ENCODE peak calls at places on chromosome 13, in nine cellular contexts. One of them, this sample, is unnamed.

GRCh38 chr13:44354884-44355283 is 18.7 kb upstream of the SERP2 start:
- DNase-seq in tibial nerve: no peak
- DNase-seq in activated naive CD4-positive, alpha-beta T cell treated with anti-CD3 and anti-CD28 coated beads, Interleukin-2, amount 10 ng/mL, durations not matched to agents 7 days and 5 days: no peak
- DNase-seq in A549: no peak
- DNase-seq in NCI-H510A treated with DMSO at 0.1 percent for 48 hours: no peak
- DNase-seq in stimulated activated CD4-positive, alpha-beta T cell treated with anti-CD3 and anti-CD28 coated beads, Interleukin-15, amount 100 ng/mL, for 1 hour: no peak
- DNase-seq in ACHN: no peak
- DNase-seq in naive thymus-derived CD4-positive, alpha-beta T cell: no peak
- DNase-seq in ovary: no peak
- DNase-seq in this sample: no peak

GRCh38 chr13:93522486-93522885 is 295.9 kb downstream of the GPC6 start:
- DNase-seq in ovary: no peak
- DNase-seq in stimulated activated CD4-positive, alpha-beta T cell treated with anti-CD3 and anti-CD28 coated beads, Interleukin-15, amount 100 ng/mL, for 1 hour: no peak
- DNase-seq in NCI-H510A treated with DMSO at 0.1 percent for 48 hours: no peak
- DNase-seq in ACHN: peak; percentile 63
- DNase-seq in naive thymus-derived CD4-positive, alpha-beta T cell: no peak
- DNase-seq in activated naive CD4-positive, alpha-beta T cell treated with anti-CD3 and anti-CD28 coated beads, Interleukin-2, amount 10 ng/mL, durations not matched to agents 7 days and 5 days: no peak
- DNase-seq in A549: no peak
- DNase-seq in tibial nerve: no peak
- DNase-seq in this sample: no peak

GRCh38 chr13:46354143-46355087 is 32.6 kb downstream of the RUBCNL start:
- DNase-seq in naive thymus-derived CD4-positive, alpha-beta T cell: no peak
- DNase-seq in ovary: no peak
- DNase-seq in stimulated activated CD4-positive, alpha-beta T cell treated with anti-CD3 and anti-CD28 coated beads, Interleukin-15, amount 100 ng/mL, for 1 hour: no peak
- DNase-seq in tibial nerve: no peak
- DNase-seq in activated naive CD4-positive, alpha-beta T cell treated with anti-CD3 and anti-CD28 coated beads, Interleukin-2, amount 10 ng/mL, durations not matched to agents 7 days and 5 days: no peak
- DNase-seq in A549: peak; percentile 78
- DNase-seq in ACHN: peak; percentile 90
- DNase-seq in NCI-H510A treated with DMSO at 0.1 percent for 48 hours: no peak
- DNase-seq in this sample: no peak

GRCh38 chr13:41470187-41470586 is 12.8 kb downstream of the RGCC start:
- DNase-seq in stimulated activated CD4-positive, alpha-beta T cell treated with anti-CD3 and anti-CD28 coated beads, Interleukin-15, amount 100 ng/mL, for 1 hour: no peak
- DNase-seq in A549: no peak
- DNase-seq in ACHN: no peak
- DNase-seq in naive thymus-derived CD4-positive, alpha-beta T cell: no peak
- DNase-seq in activated naive CD4-positive, alpha-beta T cell treated with anti-CD3 and anti-CD28 coated beads, Interleukin-2, amount 10 ng/mL, durations not matched to agents 7 days and 5 days: no peak
- DNase-seq in tibial nerve: no peak
- DNase-seq in ovary: no peak
- DNase-seq in NCI-H510A treated with DMSO at 0.1 percent for 48 hours: no peak
- DNase-seq in this sample: no peak

GRCh38 chr13:98978280-98978679 is 416 bp upstream of the DOCK9 start:
- DNase-seq in A549: no peak
- DNase-seq in NCI-H510A treated with DMSO at 0.1 percent for 48 hours: no peak
- DNase-seq in activated naive CD4-positive, alpha-beta T cell treated with anti-CD3 and anti-CD28 coated beads, Interleukin-2, amount 10 ng/mL, durations not matched to agents 7 days and 5 days: no peak
- DNase-seq in ACHN: peak; percentile 65
- DNase-seq in stimulated activated CD4-positive, alpha-beta T cell treated with anti-CD3 and anti-CD28 coated beads, Interleukin-15, amount 100 ng/mL, for 1 hour: no peak
- DNase-seq in naive thymus-derived CD4-positive, alpha-beta T cell: no peak
- DNase-seq in ovary: no peak
- DNase-seq in tibial nerve: no peak
- DNase-seq in this sample: no peak

GRCh38 chr13:69155136-69155535 is 952.5 kb upstream of the ATXN8OS start:
- DNase-seq in ACHN: no peak
- DNase-seq in activated naive CD4-positive, alpha-beta T cell treated with anti-CD3 and anti-CD28 coated beads, Interleukin-2, amount 10 ng/mL, durations not matched to agents 7 days and 5 days: no peak
- DNase-seq in stimulated activated CD4-positive, alpha-beta T cell treated with anti-CD3 and anti-CD28 coated beads, Interleukin-15, amount 100 ng/mL, for 1 hour: no peak
- DNase-seq in NCI-H510A treated with DMSO at 0.1 percent for 48 hours: no peak
- DNase-seq in ovary: no peak
- DNase-seq in A549: no peak
- DNase-seq in naive thymus-derived CD4-positive, alpha-beta T cell: no peak
- DNase-seq in tibial nerve: no peak
- DNase-seq in this sample: no peak

GRCh38 chr13:109479991-109480696 is 306.2 kb downstream of the IRS2 start:
- DNase-seq in tibial nerve: no peak
- DNase-seq in ovary: no peak
- DNase-seq in NCI-H510A treated with DMSO at 0.1 percent for 48 hours: no peak
- DNase-seq in activated naive CD4-positive, alpha-beta T cell treated with anti-CD3 and anti-CD28 coated beads, Interleukin-2, amount 10 ng/mL, durations not matched to agents 7 days and 5 days: no peak
- DNase-seq in naive thymus-derived CD4-positive, alpha-beta T cell: no peak
- DNase-seq in stimulated activated CD4-positive, alpha-beta T cell treated with anti-CD3 and anti-CD28 coated beads, Interleukin-15, amount 100 ng/mL, for 1 hour: no peak
- DNase-seq in ACHN: no peak
- DNase-seq in A549: no peak
- DNase-seq in this sample: no peak

GRCh38 chr13:113457510-113457909 is 4.2 kb upstream of the ADPRHL1 start:
- DNase-seq in activated naive CD4-positive, alpha-beta T cell treated with anti-CD3 and anti-CD28 coated beads, Interleukin-2, amount 10 ng/mL, durations not matched to agents 7 days and 5 days: no peak
- DNase-seq in ovary: no peak
- DNase-seq in tibial nerve: no peak
- DNase-seq in naive thymus-derived CD4-positive, alpha-beta T cell: no peak
- DNase-seq in A549: no peak
- DNase-seq in NCI-H510A treated with DMSO at 0.1 percent for 48 hours: no peak
- DNase-seq in stimulated activated CD4-positive, alpha-beta T cell treated with anti-CD3 and anti-CD28 coated beads, Interleukin-15, amount 100 ng/mL, for 1 hour: no peak
- DNase-seq in ACHN: no peak
- DNase-seq in this sample: no peak

GRCh38 chr13:111304041-111304544 is 16.3 kb upstream of the TEX29 start:
- DNase-seq in ovary: peak; percentile 9
- DNase-seq in naive thymus-derived CD4-positive, alpha-beta T cell: no peak
- DNase-seq in stimulated activated CD4-positive, alpha-beta T cell treated with anti-CD3 and anti-CD28 coated beads, Interleukin-15, amount 100 ng/mL, for 1 hour: no peak
- DNase-seq in A549: no peak
- DNase-seq in NCI-H510A treated with DMSO at 0.1 percent for 48 hours: no peak
- DNase-seq in ACHN: no peak
- DNase-seq in activated naive CD4-positive, alpha-beta T cell treated with anti-CD3 and anti-CD28 coated beads, Interleukin-2, amount 10 ng/mL, durations not matched to agents 7 days and 5 days: no peak
- DNase-seq in tibial nerve: no peak
- DNase-seq in this sample: no peak

GRCh38 chr13:26946675-26947342 is 186.2 kb upstream of the GPR12 start:
- DNase-seq in ovary: no peak
- DNase-seq in A549: peak; percentile 71
- DNase-seq in activated naive CD4-positive, alpha-beta T cell treated with anti-CD3 and anti-CD28 coated beads, Interleukin-2, amount 10 ng/mL, durations not matched to agents 7 days and 5 days: no peak
- DNase-seq in ACHN: peak; percentile 61
- DNase-seq in naive thymus-derived CD4-positive, alpha-beta T cell: no peak
- DNase-seq in stimulated activated CD4-positive, alpha-beta T cell treated with anti-CD3 and anti-CD28 coated beads, Interleukin-15, amount 100 ng/mL, for 1 hour: no peak
- DNase-seq in NCI-H510A treated with DMSO at 0.1 percent for 48 hours: peak; percentile 41
- DNase-seq in tibial nerve: no peak
- DNase-seq in this sample: no peak

GRCh38 chr13:106603568-106603967 is 35.6 kb upstream of the ARGLU1 start:
- DNase-seq in A549: no peak
- DNase-seq in stimulated activated CD4-positive, alpha-beta T cell treated with anti-CD3 and anti-CD28 coated beads, Interleukin-15, amount 100 ng/mL, for 1 hour: no peak
- DNase-seq in naive thymus-derived CD4-positive, alpha-beta T cell: no peak
- DNase-seq in ACHN: no peak
- DNase-seq in ovary: no peak
- DNase-seq in NCI-H510A treated with DMSO at 0.1 percent for 48 hours: no peak
- DNase-seq in tibial nerve: no peak
- DNase-seq in activated naive CD4-positive, alpha-beta T cell treated with anti-CD3 and anti-CD28 coated beads, Interleukin-2, amount 10 ng/mL, durations not matched to agents 7 days and 5 days: no peak
- DNase-seq in this sample: no peak

GRCh38 chr13:58324130-58324529 is 692.6 kb downstream of the PCDH17 start:
- DNase-seq in naive thymus-derived CD4-positive, alpha-beta T cell: no peak
- DNase-seq in NCI-H510A treated with DMSO at 0.1 percent for 48 hours: no peak
- DNase-seq in tibial nerve: no peak
- DNase-seq in ACHN: no peak
- DNase-seq in A549: no peak
- DNase-seq in activated naive CD4-positive, alpha-beta T cell treated with anti-CD3 and anti-CD28 coated beads, Interleukin-2, amount 10 ng/mL, durations not matched to agents 7 days and 5 days: no peak
- DNase-seq in ovary: no peak
- DNase-seq in stimulated activated CD4-positive, alpha-beta T cell treated with anti-CD3 and anti-CD28 coated beads, Interleukin-15, amount 100 ng/mL, for 1 hour: no peak
- DNase-seq in this sample: no peak

GRCh38 chr13:50236898-50237318 is 221.7 kb downstream of the KCNRG start:
- DNase-seq in stimulated activated CD4-positive, alpha-beta T cell treated with anti-CD3 and anti-CD28 coated beads, Interleukin-15, amount 100 ng/mL, for 1 hour: no peak
- DNase-seq in tibial nerve: no peak
- DNase-seq in NCI-H510A treated with DMSO at 0.1 percent for 48 hours: no peak
- DNase-seq in A549: no peak
- DNase-seq in ovary: no peak
- DNase-seq in activated naive CD4-positive, alpha-beta T cell treated with anti-CD3 and anti-CD28 coated beads, Interleukin-2, amount 10 ng/mL, durations not matched to agents 7 days and 5 days: peak; percentile 22
- DNase-seq in ACHN: no peak
- DNase-seq in naive thymus-derived CD4-positive, alpha-beta T cell: no peak
- DNase-seq in this sample: no peak

GRCh38 chr13:39037410-39037879 is 444 bp downstream of the PROSER1 start:
- DNase-seq in NCI-H510A treated with DMSO at 0.1 percent for 48 hours: no peak
- DNase-seq in ACHN: no peak
- DNase-seq in activated naive CD4-positive, alpha-beta T cell treated with anti-CD3 and anti-CD28 coated beads, Interleukin-2, amount 10 ng/mL, durations not matched to agents 7 days and 5 days: no peak
- DNase-seq in naive thymus-derived CD4-positive, alpha-beta T cell: no peak
- DNase-seq in A549: no peak
- DNase-seq in ovary: no peak
- DNase-seq in stimulated activated CD4-positive, alpha-beta T cell treated with anti-CD3 and anti-CD28 coated beads, Interleukin-15, amount 100 ng/mL, for 1 hour: no peak
- DNase-seq in tibial nerve: no peak
- DNase-seq in this sample: no peak

GRCh38 chr13:76696370-76696769 is 189.8 kb downstream of the KCTD12 start:
- DNase-seq in stimulated activated CD4-positive, alpha-beta T cell treated with anti-CD3 and anti-CD28 coated beads, Interleukin-15, amount 100 ng/mL, for 1 hour: no peak
- DNase-seq in naive thymus-derived CD4-positive, alpha-beta T cell: no peak
- DNase-seq in ACHN: no peak
- DNase-seq in ovary: no peak
- DNase-seq in activated naive CD4-positive, alpha-beta T cell treated with anti-CD3 and anti-CD28 coated beads, Interleukin-2, amount 10 ng/mL, durations not matched to agents 7 days and 5 days: no peak
- DNase-seq in NCI-H510A treated with DMSO at 0.1 percent for 48 hours: no peak
- DNase-seq in A549: peak; percentile 42
- DNase-seq in tibial nerve: no peak
- DNase-seq in this sample: no peak

GRCh38 chr13:43030548-43030947 is 7.2 kb downstream of the DNAJC15 start:
- DNase-seq in ACHN: no peak
- DNase-seq in tibial nerve: no peak
- DNase-seq in A549: no peak
- DNase-seq in activated naive CD4-positive, alpha-beta T cell treated with anti-CD3 and anti-CD28 coated beads, Interleukin-2, amount 10 ng/mL, durations not matched to agents 7 days and 5 days: no peak
- DNase-seq in NCI-H510A treated with DMSO at 0.1 percent for 48 hours: no peak
- DNase-seq in ovary: no peak
- DNase-seq in stimulated activated CD4-positive, alpha-beta T cell treated with anti-CD3 and anti-CD28 coated beads, Interleukin-15, amount 100 ng/mL, for 1 hour: no peak
- DNase-seq in naive thymus-derived CD4-positive, alpha-beta T cell: no peak
- DNase-seq in this sample: no peak

GRCh38 chr13:23380534-23380933 is 53.0 kb downstream of the SACS start:
- DNase-seq in activated naive CD4-positive, alpha-beta T cell treated with anti-CD3 and anti-CD28 coated beads, Interleukin-2, amount 10 ng/mL, durations not matched to agents 7 days and 5 days: no peak
- DNase-seq in A549: no peak
- DNase-seq in ACHN: no peak
- DNase-seq in tibial nerve: no peak
- DNase-seq in stimulated activated CD4-positive, alpha-beta T cell treated with anti-CD3 and anti-CD28 coated beads, Interleukin-15, amount 100 ng/mL, for 1 hour: no peak
- DNase-seq in NCI-H510A treated with DMSO at 0.1 percent for 48 hours: no peak
- DNase-seq in ovary: no peak
- DNase-seq in naive thymus-derived CD4-positive, alpha-beta T cell: no peak
- DNase-seq in this sample: no peak

GRCh38 chr13:77511552-77511951 is 24.0 kb upstream of the SCEL start:
- DNase-seq in ACHN: no peak
- DNase-seq in ovary: no peak
- DNase-seq in naive thymus-derived CD4-positive, alpha-beta T cell: no peak
- DNase-seq in activated naive CD4-positive, alpha-beta T cell treated with anti-CD3 and anti-CD28 coated beads, Interleukin-2, amount 10 ng/mL, durations not matched to agents 7 days and 5 days: no peak
- DNase-seq in A549: peak; percentile 13
- DNase-seq in NCI-H510A treated with DMSO at 0.1 percent for 48 hours: no peak
- DNase-seq in stimulated activated CD4-positive, alpha-beta T cell treated with anti-CD3 and anti-CD28 coated beads, Interleukin-15, amount 100 ng/mL, for 1 hour: no peak
- DNase-seq in tibial nerve: no peak
- DNase-seq in this sample: no peak

GRCh38 chr13:49112782-49113525 is 107.2 kb upstream of the MLNR start:
- DNase-seq in tibial nerve: no peak
- DNase-seq in A549: no peak
- DNase-seq in ovary: no peak
- DNase-seq in ACHN: peak; percentile 40
- DNase-seq in stimulated activated CD4-positive, alpha-beta T cell treated with anti-CD3 and anti-CD28 coated beads, Interleukin-15, amount 100 ng/mL, for 1 hour: no peak
- DNase-seq in activated naive CD4-positive, alpha-beta T cell treated with anti-CD3 and anti-CD28 coated beads, Interleukin-2, amount 10 ng/mL, durations not matched to agents 7 days and 5 days: no peak
- DNase-seq in NCI-H510A treated with DMSO at 0.1 percent for 48 hours: no peak
- DNase-seq in naive thymus-derived CD4-positive, alpha-beta T cell: no peak
- DNase-seq in this sample: no peak

GRCh38 chr13:50873481-50873880 is 30.0 kb upstream of the DLEU7 start:
- DNase-seq in A549: no peak
- DNase-seq in stimulated activated CD4-positive, alpha-beta T cell treated with anti-CD3 and anti-CD28 coated beads, Interleukin-15, amount 100 ng/mL, for 1 hour: no peak
- DNase-seq in ovary: no peak
- DNase-seq in tibial nerve: no peak
- DNase-seq in activated naive CD4-positive, alpha-beta T cell treated with anti-CD3 and anti-CD28 coated beads, Interleukin-2, amount 10 ng/mL, durations not matched to agents 7 days and 5 days: no peak
- DNase-seq in ACHN: no peak
- DNase-seq in NCI-H510A treated with DMSO at 0.1 percent for 48 hours: no peak
- DNase-seq in naive thymus-derived CD4-positive, alpha-beta T cell: no peak
- DNase-seq in this sample: no peak